ENCODE peak calls at places on chromosomes 7 and 10, in nine cellular contexts. K, Q, F, P, L, J, C, H and W are unnamed samples.

GRCh38 chr10:75613685-75614587 is 182.5 kb downstream of the LRMDA start:
- DNase-seq in K (no peak), Q (no peak), F (no peak), P (no peak), L (no peak), J (no peak), C (no peak), H (no peak), W (no peak)

GRCh38 chr10:70370766-70371165 is 11.7 kb downstream of the LRRC20 start:
- DNase-seq in K (no peak), Q (no peak), F (no peak), P (no peak), L (no peak), J (no peak), C (no peak), H (no peak), W (no peak)

GRCh38 chr7:103866919-103867318 is 122.5 kb downstream of the RELN start:
- DNase-seq in K (no peak), Q (peak), F (no peak), P (no peak), L (no peak), J (no peak), C (no peak), H (no peak), W (no peak)

GRCh38 chr10:34290412-34291082 is 524.5 kb downstream of the PARD3 start:
- DNase-seq in K (no peak), Q (peak), F (no peak), P (no peak), L (no peak), J (no peak), C (peak), H (peak), W (no peak)

GRCh38 chr7:131546583-131547111 is 9.8 kb downstream of the PODXL start:
- DNase-seq in K (peak), Q (peak), F (peak), P (peak), L (peak), J (no peak), C (peak), H (peak), W (no peak)

GRCh38 chr7:142870575-142871259 is 14.8 kb downstream of the TRPV6 start:
- DNase-seq in K (no peak), Q (no peak), F (no peak), P (no peak), L (no peak), J (no peak), C (no peak), H (no peak), W (no peak)

GRCh38 chr10:91206837-91207474 is 13.5 kb upstream of the PCGF5 start:
- DNase-seq in K (no peak), Q (no peak), F (no peak), P (no peak), L (no peak), J (no peak), C (no peak), H (no peak), W (no peak)

GRCh38 chr10:62584216-62584615 is 210.0 kb downstream of the ZNF365 start:
- DNase-seq in K (no peak), Q (no peak), F (no peak), P (no peak), L (no peak), J (no peak), C (peak), H (no peak), W (no peak)

GRCh38 chr10:5894458-5894857 is 4.4 kb downstream of the FBH1 start:
- DNase-seq in K (no peak), Q (no peak), F (no peak), P (no peak), L (no peak), J (no peak), C (no peak), H (no peak), W (no peak)

GRCh38 chr7:134699021-134699818 is 52.6 kb downstream of the BPGM start:
- DNase-seq in K (no peak), Q (no peak), F (no peak), P (no peak), L (no peak), J (no peak), C (no peak), H (no peak), W (no peak)

GRCh38 chr7:73891178-73891885 is 30.4 kb downstream of the TMEM270 start:
- DNase-seq in K (peak), Q (no peak), F (no peak), P (peak), L (peak), J (no peak), C (no peak), H (no peak), W (no peak)
- TF ChIP-seq MAX in K (no peak), Q (no peak), F (no peak), P (no peak), L (no peak), J (no peak), C (no peak), H (no peak), W (no peak)

DNA sequence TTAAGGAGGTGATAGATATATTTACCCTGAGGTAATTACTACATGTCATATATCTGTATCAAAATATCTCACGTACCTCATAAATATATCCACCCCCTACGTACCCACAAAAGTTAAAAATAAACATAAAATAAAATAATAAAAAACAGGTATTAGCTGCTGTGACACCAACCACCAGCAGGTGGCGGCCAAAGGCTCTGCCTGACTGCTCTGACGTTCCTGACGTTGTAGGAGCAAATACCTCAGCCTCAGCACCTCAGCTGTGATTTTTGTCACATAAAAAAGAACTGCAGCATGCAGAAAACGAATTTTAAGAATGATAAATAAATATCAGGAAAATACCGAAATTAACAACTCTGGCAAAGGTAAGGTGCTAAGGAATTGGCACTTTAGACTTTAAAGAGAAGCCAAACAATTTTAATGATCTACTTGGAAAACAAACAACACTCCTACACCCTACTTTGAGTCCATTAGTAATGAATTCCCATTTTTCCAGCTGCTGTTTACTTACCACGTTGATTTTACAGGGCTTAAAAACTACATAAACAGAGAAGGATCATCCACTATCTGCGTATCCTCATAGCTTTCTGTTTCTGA is 125.4 kb upstream of the TARP start:
- DNase-seq in K (peak), Q (peak), F (peak), P (peak), L (peak), J (no peak), C (peak), H (peak), W (peak)
- TF ChIP-seq MAX in K (no peak), Q (no peak), F (no peak), P (no peak), L (no peak), J (no peak), C (no peak), H (no peak), W (no peak)

DNA sequence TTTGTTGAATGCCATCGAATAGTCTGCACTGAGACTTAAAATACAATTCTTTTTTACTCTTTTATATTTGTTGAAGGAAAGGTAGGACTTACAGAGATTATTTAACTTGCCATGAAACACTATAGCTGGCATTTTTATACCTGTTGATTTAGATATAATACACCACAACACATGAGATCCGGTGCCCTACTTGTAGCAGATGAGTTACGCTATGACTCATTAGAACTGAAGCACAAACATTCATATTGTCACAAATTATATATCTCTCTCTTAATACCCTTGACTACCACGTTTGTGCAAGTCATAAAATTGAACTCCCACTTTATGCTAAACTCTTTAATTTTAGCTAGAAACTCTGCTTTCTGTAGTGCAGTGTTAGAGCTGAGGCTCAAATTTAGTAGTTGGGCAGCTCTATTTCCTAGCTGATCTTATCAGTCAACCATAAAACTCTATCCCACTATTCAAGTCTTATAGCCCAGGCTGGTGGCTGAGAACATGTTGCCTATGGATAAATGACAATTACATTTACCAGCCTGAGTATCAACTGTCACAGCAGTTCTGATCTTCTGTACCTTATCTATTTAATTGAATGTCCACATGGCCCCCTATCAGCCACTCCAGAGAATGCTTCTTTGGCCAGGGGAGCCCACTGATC is 137.4 kb upstream of the SEMA3D start:
- DNase-seq in K (peak), Q (no peak), F (no peak), P (no peak), L (no peak), J (no peak), C (no peak), H (no peak), W (no peak)
- TF ChIP-seq MAX in K (no peak), Q (no peak), F (no peak), P (no peak), L (no peak), J (no peak), C (no peak), H (no peak), W (no peak)

DNA sequence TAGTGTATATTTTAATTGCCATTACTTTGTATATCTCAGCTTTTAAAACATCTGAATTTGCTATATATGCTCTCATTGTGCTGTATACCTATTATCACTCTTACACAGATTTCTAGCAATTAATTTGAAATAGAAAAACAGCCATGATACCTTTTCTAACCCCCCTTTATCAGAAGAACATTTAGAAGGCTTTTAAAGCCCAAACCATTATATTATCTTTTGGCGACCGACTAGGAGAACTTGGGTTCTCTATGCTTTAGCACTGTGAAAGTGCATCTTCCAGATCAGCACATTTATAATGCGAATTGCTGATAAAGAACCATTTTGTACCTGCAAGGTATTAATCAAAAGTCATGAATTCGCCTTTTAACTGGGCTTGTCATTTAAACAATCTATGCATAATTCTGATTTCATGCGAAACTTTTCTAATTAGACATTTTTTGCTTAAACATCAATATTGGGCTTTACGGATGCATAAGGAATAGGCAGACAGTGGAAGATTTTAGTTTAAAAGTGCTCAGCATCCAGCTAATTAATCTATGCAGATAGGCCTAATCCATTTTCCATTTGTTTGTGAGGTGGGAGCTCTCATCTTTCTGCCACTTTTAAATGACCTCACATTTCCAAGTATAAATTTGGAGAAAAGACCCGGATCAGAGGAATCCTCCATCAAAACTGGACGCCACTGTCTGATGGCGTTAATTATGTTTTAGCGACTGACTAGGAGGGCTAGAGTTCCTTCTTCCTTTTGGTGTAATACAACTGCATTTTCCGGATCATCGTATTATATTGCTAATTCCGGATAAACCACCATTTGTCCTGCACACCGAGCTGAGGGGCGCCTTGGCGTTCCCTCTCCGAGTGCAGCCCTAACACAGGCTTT is 1.1 kb upstream of the MLLT10 start:
- DNase-seq in K (no peak), Q (no peak), F (no peak), P (no peak), L (peak), J (no peak), C (no peak), H (peak), W (no peak)
- TF ChIP-seq MAX in K (no peak), Q (no peak), F (no peak), P (no peak), L (no peak), J (no peak), C (no peak), H (no peak), W (no peak)

GRCh38 chr7:55063633-55064032 is 44.8 kb downstream of the EGFR start:
- DNase-seq in K (no peak), Q (no peak), F (no peak), P (no peak), L (no peak), J (no peak), C (no peak), H (no peak), W (no peak)

GRCh38 chr7:55065511-55066229 is 46.9 kb downstream of the EGFR start:
- DNase-seq in K (no peak), Q (peak), F (no peak), P (no peak), L (peak), J (peak), C (peak), H (peak), W (peak)

GRCh38 chr7:55066938-55067337 is 48.1 kb downstream of the EGFR start:
- DNase-seq in K (no peak), Q (no peak), F (no peak), P (no peak), L (no peak), J (no peak), C (no peak), H (no peak), W (no peak)

GRCh38 chr7:55066479-55066878 is 47.7 kb downstream of the EGFR start:
- DNase-seq in K (no peak), Q (peak), F (no peak), P (no peak), L (peak), J (no peak), C (peak), H (no peak), W (no peak)

DNA sequence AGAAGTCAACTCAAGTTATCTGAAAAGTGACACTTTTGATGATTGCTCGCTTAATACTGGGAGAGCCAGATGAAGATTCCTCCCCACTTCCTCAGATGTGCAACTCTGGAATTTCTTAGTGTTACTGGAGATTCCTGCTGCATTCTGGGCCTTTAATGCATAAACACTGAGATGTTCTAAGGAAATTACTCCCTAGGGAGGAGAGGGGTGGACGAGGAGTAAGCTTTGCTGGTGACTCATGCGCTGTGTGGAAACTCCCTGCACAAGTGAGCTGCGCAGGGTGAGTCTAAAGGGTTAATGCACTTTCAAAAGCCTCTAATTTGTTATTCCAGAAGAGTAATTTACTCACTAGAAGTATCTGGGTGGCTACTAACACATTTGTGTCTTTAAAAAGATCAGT is 46.3 kb downstream of the EGFR start:
- DNase-seq in K (no peak), Q (no peak), F (no peak), P (no peak), L (peak), J (peak), C (peak), H (peak), W (peak)
- TF ChIP-seq MAX in K (peak), Q (no peak), F (no peak), P (no peak), L (peak), J (no peak), C (no peak), H (no peak), W (no peak)